ENCODE peak calls at places on chromosomes 16 and 17, in six cellular contexts. Y, V, C, B, E and J are unnamed samples.

GRCh38 chr17:81723651-81724209 is 11.6 kb downstream of the SLC25A10 start:
- DNase-seq in Y (peak), V (no peak), C (no peak), B (no peak), E (no peak), J (no peak)

GRCh38 chr17:80892900-80893603 is 98.6 kb upstream of the CHMP6 start:
- DNase-seq in Y (no peak), V (no peak), C (peak), B (no peak), E (peak), J (peak)

GRCh38 chr17:81253358-81254131 is 14.4 kb downstream of the NDUFAF8 start:
- DNase-seq in Y (peak), V (peak), C (peak), B (peak), E (peak), J (peak)

GRCh38 chr17:72599891-72600290 is 479.1 kb downstream of the SOX9 start:
- DNase-seq in Y (no peak), V (no peak), C (no peak), B (no peak), E (no peak), J (no peak)

GRCh38 chr17:8680850-8681174 is 50.3 kb upstream of the MYH10 start:
- DNase-seq in Y (no peak), V (no peak), C (no peak), B (no peak), E (no peak), J (no peak)

GRCh38 chr16:80896778-80897177 is 92.4 kb upstream of the CDYL2 start:
- DNase-seq in Y (no peak), V (no peak), C (no peak), B (no peak), E (no peak), J (no peak)

GRCh38 chr17:31508310-31509094 is 117.0 kb downstream of the RAB11FIP4 start:
- DNase-seq in Y (no peak), V (no peak), C (no peak), B (no peak), E (no peak), J (peak)

GRCh38 chr17:14843086-14843795 is 421.9 kb downstream of the PMP22 start:
- DNase-seq in Y (no peak), V (no peak), C (peak), B (no peak), E (no peak), J (no peak)

GRCh38 chr16:61148930-61149329 is 887.3 kb downstream of the CDH8 start:
- DNase-seq in Y (no peak), V (no peak), C (peak), B (no peak), E (no peak), J (no peak)

GRCh38 chr17:68437979-68438877 is 19.1 kb downstream of the WIPI1 start:
- DNase-seq in Y (peak), V (no peak), C (no peak), B (no peak), E (no peak), J (no peak)

GRCh38 chr16:24689128-24689527 is 40.3 kb upstream of the TNRC6A start:
- DNase-seq in Y (no peak), V (peak), C (no peak), B (peak), E (no peak), J (no peak)

GRCh38 chr16:4382795-4383357 is 11.2 kb downstream of the VASN start:
- DNase-seq in Y (no peak), V (no peak), C (no peak), B (no peak), E (no peak), J (no peak)

GRCh38 chr16:10738231-10739077 is 5.2 kb upstream of the NUBP1 start:
- DNase-seq in Y (peak), V (no peak), C (no peak), B (no peak), E (peak), J (peak)

GRCh38 chr17:17741346-17742023 is 60.2 kb downstream of the RAI1 start:
- DNase-seq in Y (no peak), V (peak), C (no peak), B (peak), E (no peak), J (no peak)

GRCh38 chr17:49241040-49241439 is 10.5 kb upstream of the PHOSPHO1 start:
- DNase-seq in Y (no peak), V (no peak), C (no peak), B (no peak), E (no peak), J (no peak)

GRCh38 chr17:66192378-66192687 is 400 bp upstream of the CEP112 start:
- DNase-seq in Y (no peak), V (no peak), C (no peak), B (no peak), E (no peak), J (no peak)

GRCh38 chr16:5412721-5413120 is 315.1 kb upstream of the EEF2KMT start:
- DNase-seq in Y (no peak), V (peak), C (no peak), B (no peak), E (no peak), J (no peak)

GRCh38 chr16:67608367-67608766 is 36.6 kb upstream of the CARMIL2 start:
- DNase-seq in Y (no peak), V (no peak), C (no peak), B (no peak), E (no peak), J (no peak)

GRCh38 chr17:45090711-45091110 is 29.6 kb downstream of the NMT1 start:
- DNase-seq in Y (no peak), V (peak), C (no peak), B (no peak), E (no peak), J (no peak)

GRCh38 chr17:55577011-55577586 is 65.8 kb upstream of the SMIM36 start:
- DNase-seq in Y (peak), V (no peak), C (no peak), B (peak), E (peak), J (peak)

GRCh38 chr17:43020789-43021738 is 1.1 kb downstream of the VAT1 start:
- DNase-seq in Y (peak), V (peak), C (peak), B (peak), E (peak), J (no peak)

GRCh38 chr17:82073446-82073845 is 7.8 kb upstream of the DUS1L start:
- DNase-seq in Y (no peak), V (no peak), C (no peak), B (no peak), E (no peak), J (no peak)

GRCh38 chr17:1735834-1736347 is 6.8 kb upstream of the SERPINF2 start:
- DNase-seq in Y (no peak), V (peak), C (no peak), B (no peak), E (no peak), J (no peak)

GRCh38 chr16:88539652-88540345 is 30.4 kb upstream of the ZC3H18 start:
- DNase-seq in Y (no peak), V (no peak), C (no peak), B (no peak), E (no peak), J (no peak)

GRCh38 chr17:57534863-57535651 is 210.0 kb downstream of the CCDC182 start:
- DNase-seq in Y (peak), V (no peak), C (no peak), B (peak), E (no peak), J (no peak)